ENCODE peak calls at places on chromosomes 13 and 19, in four cellular contexts. N is progenitor cell of endocrine pancreas, D is nephron progenitor cell, Q is body of pancreas. Z is an unnamed sample.

GRCh38 chr13:33260168-33261098 is 25.1 kb downstream of the STARD13 start:
- DNase-seq in Q (peak; percentile 30), D (no peak), N (no peak), Z (no peak)

GRCh38 chr19:16342002-16342715 is 17.5 kb downstream of the KLF2 start:
- DNase-seq in Q (no peak), D (no peak), N (no peak), Z (no peak)

GRCh38 chr13:114148521-114148855 is 16.1 kb upstream of the RASA3 start:
- DNase-seq in D (no peak), N (no peak), Q (peak; percentile 86), Z (peak; percentile 4)

GRCh38 chr19:4090351-4091220 is 23.9 kb upstream of the ZBTB7A start:
- DNase-seq in Q (no peak), N (no peak), D (no peak), Z (no peak)

GRCh38 chr19:15199652-15200574 is 882 bp downstream of the NOTCH3 start:
- DNase-seq in Q (peak; percentile 57), D (peak; percentile 88), N (peak; percentile 81), Z (peak; percentile 61)

GRCh38 chr13:44224433-44225149 is 149.0 kb upstream of the SERP2 start:
- DNase-seq in N (no peak), Q (no peak), D (no peak), Z (no peak)

GRCh38 chr19:33554821-33555220 is 33.2 kb upstream of the PEPD start:
- DNase-seq in N (no peak), Q (no peak), D (no peak), Z (no peak)

GRCh38 chr13:33323766-33324525 is 38.4 kb upstream of the STARD13 start:
- DNase-seq in N (no peak), D (no peak), Q (no peak), Z (no peak)

GRCh38 chr13:89465366-89465765 is 1794.2 kb downstream of the SLITRK5 start:
- DNase-seq in Q (no peak), N (no peak), D (no peak), Z (no peak)

GRCh38 chr19:31306006-31306753 is 43.1 kb downstream of the TSHZ3 start:
- DNase-seq in D (no peak), Q (no peak), N (no peak), Z (no peak)

GRCh38 chr13:113655358-113656014 is 2.5 kb downstream of the ATP4B start:
- DNase-seq in D (no peak), N (no peak), Q (peak; percentile 3), Z (no peak)

GRCh38 chr13:113431171-113431570 is 22.1 kb downstream of the ADPRHL1 start:
- DNase-seq in N (no peak), D (no peak), Q (no peak), Z (no peak)

GRCh38 chr13:46686171-46686570 is 110.8 kb downstream of the ESD start:
- DNase-seq in D (no peak), N (no peak), Q (no peak), Z (no peak)

GRCh38 chr19:17090501-17091074 is 15.0 kb downstream of the MYO9B start:
- DNase-seq in N (no peak), D (no peak), Q (no peak), Z (no peak)

GRCh38 chr13:60152904-60153303 is 10.8 kb downstream of the DIAPH3 start:
- DNase-seq in N (no peak), Q (no peak), D (no peak), Z (no peak)

GRCh38 chr13:60150538-60150937 is 13.2 kb downstream of the DIAPH3 start:
- DNase-seq in D (no peak), N (no peak), Q (no peak), Z (no peak)

GRCh38 chr13:60158321-60158801 is 5.4 kb downstream of the DIAPH3 start:
- DNase-seq in Q (no peak), N (no peak), D (no peak), Z (peak; percentile 61)

GRCh38 chr13:60152114-60152513 is 11.6 kb downstream of the DIAPH3 start:
- DNase-seq in N (no peak), Q (no peak), D (no peak), Z (no peak)

DNA sequence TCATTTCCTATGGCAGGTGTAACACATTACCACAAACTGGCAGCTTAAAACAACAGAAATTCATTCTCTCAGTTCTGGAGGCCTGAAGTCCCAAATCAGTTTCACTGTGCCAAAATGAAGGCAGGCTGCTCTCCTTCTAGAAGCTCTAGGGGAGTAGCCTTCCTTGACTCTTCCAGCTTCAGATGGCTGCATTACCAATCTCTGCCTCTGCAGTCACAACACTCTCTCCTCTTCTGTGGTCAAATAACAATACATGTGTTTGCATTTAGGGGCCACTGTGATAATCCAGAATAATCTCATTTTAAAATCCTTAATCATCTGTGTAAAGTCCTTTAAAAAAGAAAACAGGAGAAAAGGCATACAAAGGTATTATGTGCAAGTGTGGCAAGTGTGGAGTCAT is 7.8 kb downstream of the DIAPH3 start:
- DNase-seq in Q (no peak), D (no peak), N (no peak), Z (no peak)
- TF ChIP-seq CTCF in Q (no peak), D (no peak), N (no peak), Z (no peak)

GRCh38 chr19:12647047-12647446 is 19.5 kb downstream of the MAN2B1 start:
- DNase-seq in Q (peak; percentile 21), N (no peak), D (no peak), Z (no peak)

GRCh38 chr19:12647490-12648071 is 19.0 kb downstream of the MAN2B1 start:
- DNase-seq in D (peak; percentile 26), Q (peak; percentile 82), N (no peak), Z (no peak)

GRCh38 chr19:12646551-12646950 is 20.0 kb downstream of the MAN2B1 start:
- DNase-seq in Q (no peak), N (no peak), D (no peak), Z (no peak)

GRCh38 chr19:12649941-12650340 is 16.6 kb downstream of the MAN2B1 start:
- DNase-seq in N (no peak), Q (no peak), D (no peak), Z (no peak)

GRCh38 chr19:12648088-12648487 is 18.5 kb downstream of the MAN2B1 start:
- DNase-seq in D (no peak), Q (peak; percentile 40), N (no peak), Z (peak; percentile 9)
- TF ChIP-seq CTCF in D (no peak), Q (no peak), N (no peak), Z (no peak)

GRCh38 chr19:12779162-12779993 is 4.0 kb upstream of the HOOK2 start:
- DNase-seq in D (no peak), Q (peak; percentile 36), N (no peak), Z (no peak)
- TF ChIP-seq CTCF in D (no peak), Q (no peak), N (no peak), Z (no peak)

GRCh38 chr13:96994030-96994848 is at the start of gene OXGR1:
- DNase-seq in N (peak; percentile 14), D (peak; percentile 48), Q (peak; percentile 13), Z (no peak)
- TF ChIP-seq CTCF in N (no peak), D (no peak), Q (no peak), Z (no peak)

DNA sequence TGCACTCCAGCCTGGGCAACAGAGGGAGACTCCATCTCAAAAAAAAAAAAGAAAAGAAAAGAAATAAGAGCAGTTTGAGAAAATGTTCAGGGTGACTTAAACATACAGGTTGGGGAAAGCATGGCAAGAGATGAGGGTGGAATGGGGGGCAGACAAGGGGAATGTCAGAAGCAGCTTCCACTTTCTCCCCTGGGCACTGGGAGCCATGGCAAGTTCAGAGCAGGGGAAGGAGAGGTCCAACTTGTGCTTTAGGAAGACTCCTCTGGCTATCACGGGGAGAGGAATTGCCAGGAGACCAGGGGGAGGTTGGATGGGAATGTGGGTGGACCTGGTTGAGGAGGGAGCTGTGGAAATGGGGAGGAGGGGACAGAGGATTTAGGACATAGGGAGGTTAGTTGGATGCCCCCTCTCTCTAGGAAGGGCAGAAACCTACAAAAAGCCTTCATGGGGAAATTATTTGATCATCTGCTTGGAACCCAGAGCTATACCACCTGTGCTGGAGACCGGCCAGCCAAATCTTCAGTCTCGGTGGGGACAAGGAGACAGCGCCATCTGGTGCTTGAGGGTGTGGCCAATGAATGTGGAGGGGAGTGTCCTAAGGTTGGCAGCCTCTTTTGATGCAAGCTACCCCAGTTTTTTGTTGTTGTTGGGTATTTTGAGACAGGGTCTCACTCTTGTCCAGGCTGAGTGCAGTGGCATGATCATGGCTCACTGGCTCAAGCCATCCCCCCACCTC is 7.3 kb upstream of the STRN4 start:
- DNase-seq in Q (peak; percentile 80), N (no peak), D (peak; percentile 48), Z (no peak)
- TF ChIP-seq CTCF in Q (peak; percentile 36), N (peak; percentile 46), D (peak; percentile 17), Z (peak; percentile 60)

DNA sequence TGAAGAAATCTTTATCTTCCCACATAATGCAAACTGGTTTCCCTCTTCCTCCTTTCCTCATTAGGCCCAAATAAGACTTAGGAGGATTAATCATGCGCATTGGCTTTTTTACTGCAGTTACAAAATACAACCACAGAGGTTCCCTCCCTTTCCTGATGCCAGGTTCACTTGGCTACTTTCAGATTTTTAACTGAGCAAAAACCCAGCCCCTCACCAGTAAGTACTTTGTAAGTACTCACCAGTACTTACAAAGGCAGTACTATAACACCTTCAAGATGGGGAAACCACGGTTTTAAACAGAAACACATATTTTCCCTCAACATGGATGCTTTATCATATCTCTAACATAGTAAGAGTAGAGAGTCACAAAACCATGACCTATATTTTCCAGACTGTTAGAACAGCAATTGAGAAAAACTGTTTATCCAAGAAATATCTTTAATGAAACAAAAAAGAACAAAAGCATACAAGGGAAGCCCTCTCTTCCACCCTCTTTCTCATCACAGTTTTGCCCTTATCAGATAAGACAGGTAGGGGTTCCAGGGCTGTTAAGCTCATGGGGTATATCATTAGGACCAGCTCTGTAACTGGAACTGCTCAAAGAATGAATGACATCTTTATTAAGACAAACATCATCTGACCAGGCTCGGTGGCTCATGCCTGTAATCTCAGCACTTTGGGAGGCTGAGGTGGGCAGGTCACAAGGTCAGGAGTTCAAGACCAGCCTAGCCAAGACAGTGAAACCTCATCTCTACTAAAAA is 12.7 kb downstream of the FOXO1 start:
- DNase-seq in Q (no peak), N (no peak), D (no peak), Z (no peak)
- TF ChIP-seq CTCF in Q (no peak), N (no peak), D (no peak), Z (no peak)